ENCODE peak calls at places on chromosome 6, in nine cellular contexts. One of them, this sample, is unnamed.

GRCh38 chr6:112360498-112360897 is 13.4 kb downstream of the RFPL4B start:
- DNase-seq in M059J: peak
- DNase-seq in left lung: no peak
- DNase-seq in AG04449: no peak
- DNase-seq in aorta: no peak
- DNase-seq in CD4-positive, alpha-beta memory T cell: no peak
- DNase-seq in HT-29: no peak
- DNase-seq in NCI-H510A treated with DMSO at 0.1 percent for 48 hours: no peak
- DNase-seq in HEK293T: no peak
- DNase-seq in this sample: no peak

GRCh38 chr6:8383584-8383983 is 51.8 kb downstream of the SLC35B3 start:
- DNase-seq in NCI-H510A treated with DMSO at 0.1 percent for 48 hours: no peak
- DNase-seq in AG04449: no peak
- DNase-seq in left lung: no peak
- DNase-seq in aorta: no peak
- DNase-seq in CD4-positive, alpha-beta memory T cell: no peak
- DNase-seq in HEK293T: no peak
- DNase-seq in HT-29: no peak
- DNase-seq in M059J: no peak
- DNase-seq in this sample: no peak

GRCh38 chr6:25014375-25014774 is 78.6 kb upstream of the RIPOR2 start:
- DNase-seq in aorta: no peak
- DNase-seq in M059J: no peak
- DNase-seq in HEK293T: no peak
- DNase-seq in HT-29: no peak
- DNase-seq in CD4-positive, alpha-beta memory T cell: no peak
- DNase-seq in AG04449: no peak
- DNase-seq in left lung: no peak
- DNase-seq in NCI-H510A treated with DMSO at 0.1 percent for 48 hours: no peak
- DNase-seq in this sample: no peak

GRCh38 chr6:75118925-75119515 is 86.8 kb downstream of the COL12A1 start:
- DNase-seq in HEK293T: no peak
- DNase-seq in NCI-H510A treated with DMSO at 0.1 percent for 48 hours: no peak
- DNase-seq in left lung: no peak
- DNase-seq in HT-29: no peak
- DNase-seq in aorta: no peak
- DNase-seq in CD4-positive, alpha-beta memory T cell: no peak
- DNase-seq in M059J: peak
- DNase-seq in AG04449: no peak
- DNase-seq in this sample: no peak

GRCh38 chr6:149451361-149452061 is 33.3 kb downstream of the ZC3H12D start:
- DNase-seq in HT-29: no peak
- DNase-seq in CD4-positive, alpha-beta memory T cell: no peak
- DNase-seq in left lung: peak
- DNase-seq in NCI-H510A treated with DMSO at 0.1 percent for 48 hours: no peak
- DNase-seq in HEK293T: no peak
- DNase-seq in aorta: peak
- DNase-seq in AG04449: no peak
- DNase-seq in M059J: peak
- DNase-seq in this sample: no peak

GRCh38 chr6:32865724-32866443 is 11.9 kb downstream of the PSMB9 start:
- DNase-seq in AG04449: no peak
- DNase-seq in CD4-positive, alpha-beta memory T cell: no peak
- DNase-seq in M059J: no peak
- DNase-seq in NCI-H510A treated with DMSO at 0.1 percent for 48 hours: no peak
- DNase-seq in aorta: no peak
- DNase-seq in HEK293T: no peak
- DNase-seq in HT-29: no peak
- DNase-seq in left lung: no peak
- DNase-seq in this sample: no peak

GRCh38 chr6:158039571-158040050 is 57.9 kb downstream of the SYNJ2 start:
- DNase-seq in HEK293T: no peak
- DNase-seq in HT-29: no peak
- DNase-seq in M059J: peak
- DNase-seq in CD4-positive, alpha-beta memory T cell: no peak
- DNase-seq in AG04449: no peak
- DNase-seq in aorta: peak
- DNase-seq in left lung: no peak
- DNase-seq in NCI-H510A treated with DMSO at 0.1 percent for 48 hours: no peak
- DNase-seq in this sample: no peak

GRCh38 chr6:33702345-33702977 is 9.0 kb downstream of the UQCC2 start:
- DNase-seq in left lung: no peak
- DNase-seq in aorta: no peak
- DNase-seq in HT-29: peak
- DNase-seq in M059J: peak
- DNase-seq in AG04449: peak
- DNase-seq in CD4-positive, alpha-beta memory T cell: no peak
- DNase-seq in HEK293T: peak
- DNase-seq in NCI-H510A treated with DMSO at 0.1 percent for 48 hours: peak
- DNase-seq in this sample: no peak

GRCh38 chr6:17038316-17038715 is 63.5 kb upstream of the STMND1 start:
- DNase-seq in AG04449: no peak
- DNase-seq in M059J: no peak
- DNase-seq in HEK293T: no peak
- DNase-seq in left lung: no peak
- DNase-seq in HT-29: no peak
- DNase-seq in NCI-H510A treated with DMSO at 0.1 percent for 48 hours: no peak
- DNase-seq in aorta: no peak
- DNase-seq in CD4-positive, alpha-beta memory T cell: no peak
- DNase-seq in this sample: no peak

GRCh38 chr6:71421611-71422010 is 133.0 kb downstream of the OGFRL1 start:
- DNase-seq in CD4-positive, alpha-beta memory T cell: no peak
- DNase-seq in M059J: no peak
- DNase-seq in left lung: no peak
- DNase-seq in HEK293T: no peak
- DNase-seq in aorta: no peak
- DNase-seq in AG04449: no peak
- DNase-seq in NCI-H510A treated with DMSO at 0.1 percent for 48 hours: no peak
- DNase-seq in HT-29: no peak
- DNase-seq in this sample: no peak

GRCh38 chr6:14783594-14783993 is 462.3 kb upstream of the JARID2 start:
- DNase-seq in AG04449: no peak
- DNase-seq in NCI-H510A treated with DMSO at 0.1 percent for 48 hours: no peak
- DNase-seq in left lung: no peak
- DNase-seq in HEK293T: no peak
- DNase-seq in CD4-positive, alpha-beta memory T cell: no peak
- DNase-seq in M059J: no peak
- DNase-seq in HT-29: no peak
- DNase-seq in aorta: no peak
- DNase-seq in this sample: no peak

This sample was measured in epithelial cell of proximal tubule.